ENCODE peak calls at places on chromosomes 2 and 18, in six cellular contexts. One of them, this sample, is unnamed.

GRCh38 chr2:215825709-215826108 is 187.6 kb downstream of the MREG start:
- DNase-seq in mucosa of descending colon: no peak
- DNase-seq in foreskin fibroblast: no peak
- DNase-seq in GM06990: no peak
- DNase-seq in esophagus squamous epithelium: no peak
- DNase-seq in AG09309: peak; percentile 66
- DNase-seq in this sample: no peak

GRCh38 chr2:172554352-172555271 is 1.3 kb upstream of the PDK1 start:
- DNase-seq in mucosa of descending colon: no peak
- DNase-seq in foreskin fibroblast: no peak
- DNase-seq in GM06990: no peak
- DNase-seq in esophagus squamous epithelium: no peak
- DNase-seq in AG09309: no peak
- DNase-seq in this sample: no peak

GRCh38 chr18:55706893-55707292 is 118.9 kb upstream of the TCF4 start:
- DNase-seq in mucosa of descending colon: no peak
- DNase-seq in foreskin fibroblast: peak; percentile 42
- DNase-seq in GM06990: no peak
- DNase-seq in esophagus squamous epithelium: no peak
- DNase-seq in AG09309: no peak
- DNase-seq in this sample: no peak

GRCh38 chr2:199329466-199329865 is 128.3 kb downstream of the SATB2 start:
- DNase-seq in mucosa of descending colon: no peak
- DNase-seq in foreskin fibroblast: no peak
- DNase-seq in GM06990: no peak
- DNase-seq in esophagus squamous epithelium: no peak
- DNase-seq in AG09309: no peak
- DNase-seq in this sample: peak; percentile 33

GRCh38 chr2:56589820-56590219 is 406.0 kb downstream of the CCDC85A start:
- DNase-seq in mucosa of descending colon: no peak
- DNase-seq in foreskin fibroblast: no peak
- DNase-seq in GM06990: no peak
- DNase-seq in esophagus squamous epithelium: no peak
- DNase-seq in AG09309: no peak
- DNase-seq in this sample: no peak

GRCh38 chr2:200650195-200650594 is 64.4 kb downstream of the AOX1 start:
- DNase-seq in mucosa of descending colon: no peak
- DNase-seq in foreskin fibroblast: no peak
- DNase-seq in GM06990: no peak
- DNase-seq in esophagus squamous epithelium: no peak
- DNase-seq in AG09309: no peak
- DNase-seq in this sample: no peak

GRCh38 chr2:239470151-239470900 is 69.5 kb upstream of the HDAC4 start:
- DNase-seq in mucosa of descending colon: no peak
- DNase-seq in foreskin fibroblast: no peak
- DNase-seq in GM06990: no peak
- DNase-seq in esophagus squamous epithelium: no peak
- DNase-seq in AG09309: no peak
- DNase-seq in this sample: no peak

GRCh38 chr2:86072271-86072858 is 33.3 kb downstream of the POLR1A start:
- DNase-seq in mucosa of descending colon: peak; percentile 16
- DNase-seq in foreskin fibroblast: no peak
- DNase-seq in GM06990: peak; percentile 31
- DNase-seq in esophagus squamous epithelium: no peak
- DNase-seq in AG09309: no peak
- DNase-seq in this sample: no peak

GRCh38 chr2:64944484-64944883 is 44.7 kb upstream of the SLC1A4 start:
- DNase-seq in mucosa of descending colon: no peak
- DNase-seq in foreskin fibroblast: no peak
- DNase-seq in GM06990: no peak
- DNase-seq in esophagus squamous epithelium: no peak
- DNase-seq in AG09309: no peak
- DNase-seq in this sample: no peak

GRCh38 chr2:120868366-120868765 is 132.7 kb downstream of the GLI2 start:
- DNase-seq in mucosa of descending colon: no peak
- DNase-seq in foreskin fibroblast: no peak
- DNase-seq in GM06990: no peak
- DNase-seq in esophagus squamous epithelium: no peak
- DNase-seq in AG09309: no peak
- DNase-seq in this sample: no peak

GRCh38 chr18:45208164-45208563 is 407.1 kb upstream of the SLC14A2 start:
- DNase-seq in mucosa of descending colon: no peak
- DNase-seq in foreskin fibroblast: no peak
- DNase-seq in GM06990: no peak
- DNase-seq in esophagus squamous epithelium: no peak
- DNase-seq in AG09309: no peak
- DNase-seq in this sample: no peak
- TF ChIP-seq CTCF in mucosa of descending colon: no peak
- TF ChIP-seq CTCF in foreskin fibroblast: no peak
- TF ChIP-seq CTCF in GM06990: no peak
- TF ChIP-seq CTCF in esophagus squamous epithelium: no peak
- TF ChIP-seq CTCF in AG09309: no peak
- TF ChIP-seq CTCF in this sample: no peak

GRCh38 chr2:238061310-238062202 is 755 bp downstream of the SCLY start:
- DNase-seq in mucosa of descending colon: peak; percentile 38
- DNase-seq in foreskin fibroblast: peak; percentile 22
- DNase-seq in GM06990: peak; percentile 50
- DNase-seq in esophagus squamous epithelium: no peak
- DNase-seq in AG09309: no peak
- DNase-seq in this sample: no peak
- TF ChIP-seq CTCF in mucosa of descending colon: no peak
- TF ChIP-seq CTCF in foreskin fibroblast: no peak
- TF ChIP-seq CTCF in GM06990: no peak
- TF ChIP-seq CTCF in esophagus squamous epithelium: no peak
- TF ChIP-seq CTCF in AG09309: no peak
- TF ChIP-seq CTCF in this sample: no peak

DNA sequence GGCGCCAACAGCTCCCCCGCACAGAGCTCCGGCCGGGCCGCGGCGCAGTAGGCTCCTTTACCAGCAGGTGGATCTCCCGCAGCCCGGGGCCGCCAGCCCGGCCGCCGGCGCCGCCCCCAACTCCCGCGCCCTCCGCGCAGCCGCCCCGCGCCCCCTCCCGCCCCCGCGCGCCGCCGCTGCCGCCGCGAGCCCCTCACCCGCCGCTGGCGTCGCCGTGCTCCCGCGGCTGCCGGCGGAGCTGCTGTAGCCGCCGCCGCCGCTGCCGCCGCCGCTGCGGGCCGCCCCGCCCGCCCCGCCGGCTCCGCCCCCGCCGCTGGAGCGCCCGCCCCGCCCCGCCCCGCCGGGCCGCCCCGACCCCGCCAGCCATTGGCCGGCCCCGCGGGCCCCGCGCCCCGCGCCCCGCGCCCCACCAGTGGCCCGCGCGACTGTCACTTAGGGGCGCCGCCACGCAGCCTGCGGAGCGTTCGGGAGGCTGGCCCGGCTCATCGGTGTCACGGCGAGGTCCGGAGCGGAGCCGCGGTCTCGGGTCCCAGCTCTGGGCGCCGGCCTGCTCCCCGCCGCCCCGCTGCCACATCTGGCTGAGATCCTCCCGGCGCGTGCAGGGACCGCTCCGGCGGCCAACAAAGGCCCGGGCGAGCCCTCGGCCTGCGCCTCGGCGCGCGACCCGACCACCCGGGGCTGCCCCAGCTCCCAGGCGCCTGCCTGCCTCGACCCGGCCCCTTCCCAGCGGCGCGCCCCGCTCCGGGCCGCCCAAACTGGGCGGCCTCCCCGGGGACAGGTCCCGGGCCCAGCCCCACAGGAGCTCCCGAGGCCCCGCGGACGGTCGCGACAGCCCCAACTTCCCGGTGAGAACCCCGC is at the start of gene MGAT4A:
- DNase-seq in mucosa of descending colon: peak; percentile 83
- DNase-seq in foreskin fibroblast: peak; percentile 20
- DNase-seq in GM06990: peak; percentile 77
- DNase-seq in esophagus squamous epithelium: no peak
- DNase-seq in AG09309: no peak
- DNase-seq in this sample: no peak
- TF ChIP-seq CTCF in mucosa of descending colon: no peak
- TF ChIP-seq CTCF in foreskin fibroblast: no peak
- TF ChIP-seq CTCF in GM06990: no peak
- TF ChIP-seq CTCF in esophagus squamous epithelium: no peak
- TF ChIP-seq CTCF in AG09309: no peak
- TF ChIP-seq CTCF in this sample: peak; percentile 21

GRCh38 chr2:53765749-53766148 is 1.9 kb upstream of the CHAC2 start:
- DNase-seq in mucosa of descending colon: no peak
- DNase-seq in foreskin fibroblast: no peak
- DNase-seq in GM06990: no peak
- DNase-seq in esophagus squamous epithelium: no peak
- DNase-seq in AG09309: no peak
- DNase-seq in this sample: no peak

GRCh38 chr2:53768233-53768542 is 584 bp downstream of the CHAC2 start:
- DNase-seq in mucosa of descending colon: no peak
- DNase-seq in foreskin fibroblast: peak; percentile 36
- DNase-seq in GM06990: no peak
- DNase-seq in esophagus squamous epithelium: no peak
- DNase-seq in AG09309: no peak
- DNase-seq in this sample: no peak

GRCh38 chr2:53770264-53770663 is 2.7 kb downstream of the CHAC2 start:
- DNase-seq in mucosa of descending colon: no peak
- DNase-seq in foreskin fibroblast: no peak
- DNase-seq in GM06990: no peak
- DNase-seq in esophagus squamous epithelium: no peak
- DNase-seq in AG09309: no peak
- DNase-seq in this sample: no peak

GRCh38 chr2:53769318-53769945 is 1.8 kb downstream of the CHAC2 start:
- DNase-seq in mucosa of descending colon: no peak
- DNase-seq in foreskin fibroblast: no peak
- DNase-seq in GM06990: no peak
- DNase-seq in esophagus squamous epithelium: no peak
- DNase-seq in AG09309: no peak
- DNase-seq in this sample: no peak

GRCh38 chr2:53767405-53768232 is at the start of gene CHAC2:
- DNase-seq in mucosa of descending colon: peak; percentile 92
- DNase-seq in foreskin fibroblast: peak; percentile 74
- DNase-seq in GM06990: peak; percentile 93
- DNase-seq in esophagus squamous epithelium: peak; percentile 13
- DNase-seq in AG09309: no peak
- DNase-seq in this sample: no peak
- TF ChIP-seq CTCF in mucosa of descending colon: peak; percentile 34
- TF ChIP-seq CTCF in foreskin fibroblast: peak; percentile 33
- TF ChIP-seq CTCF in GM06990: peak; percentile 25
- TF ChIP-seq CTCF in esophagus squamous epithelium: peak; percentile 53
- TF ChIP-seq CTCF in AG09309: peak; percentile 50
- TF ChIP-seq CTCF in this sample: peak; percentile 41

DNA sequence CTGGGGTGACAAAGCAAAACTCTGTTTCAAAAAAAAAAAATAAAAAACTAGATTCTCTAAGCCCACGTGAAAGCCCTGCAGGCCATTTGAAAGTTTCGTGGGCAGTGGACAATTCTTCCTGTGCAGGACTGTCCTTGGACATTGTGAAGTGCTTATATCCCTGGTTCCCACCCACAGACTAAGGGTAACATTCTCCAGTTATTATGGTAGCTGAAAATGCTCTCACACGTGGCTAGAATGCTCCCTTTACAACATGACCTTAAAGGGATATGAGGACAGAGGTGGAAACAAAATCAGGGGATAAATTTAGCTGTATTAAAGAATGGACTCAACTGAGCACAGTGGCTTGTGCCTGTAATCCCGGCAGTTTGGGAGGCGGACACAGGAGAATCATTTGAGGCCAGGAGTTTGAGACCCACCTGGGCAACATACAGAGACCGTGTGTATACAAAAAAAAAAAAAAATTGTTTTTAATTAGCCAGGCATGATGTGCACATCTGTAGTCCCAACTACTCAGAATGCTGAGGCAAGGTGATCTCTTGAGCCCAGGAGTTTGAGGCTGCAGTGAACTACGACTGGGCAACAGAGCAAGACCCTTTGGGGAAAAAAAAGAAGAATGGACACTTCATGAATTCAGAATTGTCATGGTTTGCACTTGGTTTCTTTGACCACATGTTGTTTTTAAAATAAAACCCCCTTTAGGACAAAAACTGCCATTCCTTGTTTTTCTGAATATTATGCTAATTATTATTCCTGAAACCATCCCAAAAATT is 167.9 kb downstream of the MGAT5 start:
- DNase-seq in mucosa of descending colon: no peak
- DNase-seq in foreskin fibroblast: no peak
- DNase-seq in GM06990: no peak
- DNase-seq in esophagus squamous epithelium: no peak
- DNase-seq in AG09309: no peak
- DNase-seq in this sample: no peak
- TF ChIP-seq CTCF in mucosa of descending colon: no peak
- TF ChIP-seq CTCF in foreskin fibroblast: no peak
- TF ChIP-seq CTCF in GM06990: no peak
- TF ChIP-seq CTCF in esophagus squamous epithelium: no peak
- TF ChIP-seq CTCF in AG09309: no peak
- TF ChIP-seq CTCF in this sample: no peak

GRCh38 chr2:26846334-26846863 is 1.5 kb upstream of the DPYSL5 start:
- DNase-seq in mucosa of descending colon: peak; percentile 71
- DNase-seq in foreskin fibroblast: peak; percentile 62
- DNase-seq in GM06990: peak; percentile 67
- DNase-seq in esophagus squamous epithelium: no peak
- DNase-seq in AG09309: peak; percentile 31
- DNase-seq in this sample: peak; percentile 19
- TF ChIP-seq CTCF in mucosa of descending colon: peak; percentile 49
- TF ChIP-seq CTCF in foreskin fibroblast: peak; percentile 75
- TF ChIP-seq CTCF in GM06990: peak; percentile 84
- TF ChIP-seq CTCF in esophagus squamous epithelium: peak; percentile 75
- TF ChIP-seq CTCF in AG09309: peak; percentile 75
- TF ChIP-seq CTCF in this sample: peak; percentile 77

DNA sequence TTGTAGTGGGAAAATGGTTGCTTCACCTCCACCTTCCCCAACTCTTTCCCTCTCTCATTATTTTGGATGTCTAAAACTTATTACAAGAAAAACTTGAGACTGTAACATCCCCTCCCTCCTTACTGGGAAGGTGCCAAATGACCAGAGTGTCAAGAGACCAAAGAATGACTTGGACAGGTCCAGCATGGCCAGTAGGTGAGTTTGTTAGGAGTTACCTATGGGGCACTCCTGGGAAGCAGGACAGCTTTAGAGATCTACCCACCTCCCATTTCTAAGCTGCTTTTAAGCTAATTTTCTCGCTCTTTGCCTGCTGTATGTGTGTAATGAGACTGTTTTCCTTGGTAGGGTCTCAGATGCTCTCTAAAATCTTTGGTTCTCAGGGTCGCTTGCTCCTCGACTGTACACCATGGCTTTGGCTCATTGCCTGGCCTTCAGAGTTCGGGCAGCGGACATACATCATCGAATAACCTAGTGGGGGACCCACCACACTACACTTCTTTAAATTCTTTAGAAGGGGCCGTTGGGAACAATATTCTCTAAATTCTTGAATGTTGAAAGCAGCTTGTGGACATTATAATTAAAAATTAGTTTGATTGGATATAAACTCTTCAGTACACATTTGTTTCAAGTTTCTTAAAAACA is 45.2 kb downstream of the SLC30A6 start:
- DNase-seq in mucosa of descending colon: no peak
- DNase-seq in foreskin fibroblast: no peak
- DNase-seq in GM06990: no peak
- DNase-seq in esophagus squamous epithelium: no peak
- DNase-seq in AG09309: no peak
- DNase-seq in this sample: no peak
- TF ChIP-seq CTCF in mucosa of descending colon: no peak
- TF ChIP-seq CTCF in foreskin fibroblast: no peak
- TF ChIP-seq CTCF in GM06990: no peak
- TF ChIP-seq CTCF in esophagus squamous epithelium: no peak
- TF ChIP-seq CTCF in AG09309: no peak
- TF ChIP-seq CTCF in this sample: no peak

GRCh38 chr2:207311316-207312005 is 145.7 kb upstream of the KLF7 start:
- DNase-seq in mucosa of descending colon: peak; percentile 28
- DNase-seq in foreskin fibroblast: peak; percentile 100
- DNase-seq in GM06990: no peak
- DNase-seq in esophagus squamous epithelium: no peak
- DNase-seq in AG09309: peak; percentile 92
- DNase-seq in this sample: peak; percentile 59
- TF ChIP-seq CTCF in mucosa of descending colon: no peak
- TF ChIP-seq CTCF in foreskin fibroblast: peak; percentile 47
- TF ChIP-seq CTCF in GM06990: no peak
- TF ChIP-seq CTCF in esophagus squamous epithelium: no peak
- TF ChIP-seq CTCF in AG09309: peak; percentile 38
- TF ChIP-seq CTCF in this sample: peak; percentile 45